ENCODE peak calls at places on chromosomes 11 and 22, in seven cellular contexts. J is foreskin fibroblast, I is HFF-Myc, G is Calu3, N is nephron progenitor cell, S is stomach, V is HFFc6. W is an unnamed sample.

GRCh38 chr22:31178859-31179258 is 18.9 kb downstream of the RNF185 start:
- DNase-seq in J (no peak), I (no peak), G (no peak), N (no peak), S (no peak), V (no peak), W (no peak)

GRCh38 chr11:60871378-60872061 is 4.2 kb downstream of the ZP1 start:
- DNase-seq in J (peak; percentile 74), I (no peak), G (no peak), N (no peak), S (peak; percentile 16), V (peak; percentile 32), W (no peak)

GRCh38 chr11:96276836-96277235 is 66.2 kb downstream of the MAML2 start:
- DNase-seq in J (no peak), I (no peak), G (no peak), N (no peak), S (no peak), V (no peak), W (no peak)

GRCh38 chr11:126942146-126942545 is 58.4 kb downstream of the KIRREL3 start:
- DNase-seq in J (no peak), I (no peak), G (no peak), N (no peak), S (no peak), V (no peak), W (no peak)

GRCh38 chr11:13235895-13236294 is 41.7 kb upstream of the BMAL1 start:
- DNase-seq in J (no peak), I (no peak), G (no peak), N (no peak), S (no peak), V (no peak), W (no peak)

GRCh38 chr11:39346043-39346442 is 2113.4 kb downstream of the LRRC4C start:
- DNase-seq in J (no peak), I (no peak), G (no peak), N (no peak), S (no peak), V (no peak), W (no peak)

GRCh38 chr11:108713076-108713790 is 48.4 kb downstream of the DDX10 start:
- DNase-seq in J (peak; percentile 51), I (no peak), G (no peak), N (no peak), S (no peak), V (peak; percentile 42), W (no peak)

GRCh38 chr11:74971424-74971823 is 17.3 kb upstream of the NEU3 start:
- DNase-seq in J (no peak), I (no peak), G (no peak), N (no peak), S (no peak), V (no peak), W (no peak)

GRCh38 chr11:120471131-120471530 is 40.4 kb upstream of the GRIK4 start:
- DNase-seq in J (peak; percentile 79), I (no peak), G (no peak), N (no peak), S (no peak), V (peak; percentile 75), W (peak; percentile 1)

GRCh38 chr11:114079406-114080072 is 20.0 kb downstream of the ZBTB16 start:
- DNase-seq in J (peak; percentile 45), I (no peak), G (no peak), N (no peak), S (no peak), V (no peak), W (no peak)

GRCh38 chr11:16252373-16252772 is 104.0 kb downstream of the SOX6 start:
- DNase-seq in J (peak; percentile 8), I (no peak), G (peak; percentile 13), N (no peak), S (no peak), V (peak; percentile 16), W (no peak)
- TF ChIP-seq CTCF in J (no peak), I (peak; percentile 32), G (no peak), N (peak; percentile 20), S (no peak), V (peak; percentile 52), W (peak; percentile 54)

GRCh38 chr11:122709042-122709760 is 53.7 kb downstream of the UBASH3B start:
- DNase-seq in J (peak; percentile 93), I (no peak), G (peak; percentile 12), N (no peak), S (no peak), V (peak; percentile 88), W (no peak)

GRCh38 chr11:122714484-122714883 is 59.0 kb downstream of the UBASH3B start:
- DNase-seq in J (no peak), I (no peak), G (no peak), N (no peak), S (no peak), V (no peak), W (no peak)

GRCh38 chr11:122714021-122714420 is 58.5 kb downstream of the UBASH3B start:
- DNase-seq in J (no peak), I (no peak), G (no peak), N (no peak), S (no peak), V (no peak), W (no peak)

GRCh38 chr11:122711362-122711761 is 55.8 kb downstream of the UBASH3B start:
- DNase-seq in J (no peak), I (no peak), G (no peak), N (no peak), S (no peak), V (no peak), W (no peak)

DNA sequence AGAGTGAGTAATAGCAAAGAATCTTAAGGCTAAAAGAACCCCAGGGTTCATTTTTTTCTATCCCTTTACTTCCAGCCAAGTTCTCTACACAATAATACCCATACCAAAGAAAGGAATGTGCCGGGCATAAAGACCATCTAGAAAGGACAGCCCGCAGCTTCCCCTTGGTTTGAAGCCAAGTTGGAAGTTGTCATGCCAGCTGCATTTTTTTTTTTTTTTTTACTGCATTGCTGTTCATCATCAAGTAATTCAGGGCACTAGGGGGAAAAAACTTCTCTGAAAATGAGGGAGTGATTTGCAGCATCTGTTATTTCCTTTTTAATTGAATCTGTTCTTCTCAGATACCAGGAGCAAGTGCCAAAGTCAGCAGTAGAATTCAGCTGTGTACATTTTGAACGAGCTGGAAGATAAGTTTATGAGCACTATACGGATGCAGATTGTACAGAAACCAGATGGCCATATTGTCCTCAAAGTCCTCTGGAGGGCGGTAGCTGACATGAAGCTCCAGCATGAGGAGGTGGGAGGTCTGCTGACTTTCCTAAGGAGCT is 56.4 kb downstream of the UBASH3B start:
- DNase-seq in J (peak; percentile 64), I (no peak), G (no peak), N (no peak), S (no peak), V (peak; percentile 46), W (no peak)
- TF ChIP-seq CTCF in J (peak; percentile 32), I (no peak), G (no peak), N (no peak), S (no peak), V (peak; percentile 30), W (no peak)

DNA sequence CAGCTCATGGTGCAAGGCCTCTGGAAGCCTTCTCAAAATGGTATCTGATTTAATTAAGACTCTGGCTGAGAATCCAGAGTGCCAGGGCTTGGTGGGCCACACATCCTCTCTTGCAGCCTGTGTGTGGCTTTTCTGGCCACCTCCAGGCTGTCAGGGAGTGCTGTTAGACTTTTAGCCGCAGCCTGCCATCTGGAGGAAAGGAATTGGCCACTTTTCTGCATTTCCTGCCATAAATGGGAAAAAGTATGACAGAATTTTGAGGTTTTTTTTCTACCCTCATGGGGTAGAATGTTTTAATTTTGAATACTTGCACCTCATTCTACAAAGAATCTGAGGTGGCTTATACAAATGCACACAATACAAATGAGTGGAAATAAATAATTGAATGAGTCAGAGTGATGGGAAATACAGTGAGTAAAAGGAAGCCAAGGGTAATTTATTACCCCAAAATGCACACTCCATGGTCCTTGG is 218.4 kb downstream of the ADAMTS15 start:
- DNase-seq in J (peak; percentile 60), I (no peak), G (no peak), N (no peak), S (no peak), V (no peak), W (no peak)
- TF ChIP-seq CTCF in J (no peak), I (peak; percentile 3), G (no peak), N (no peak), S (no peak), V (peak; percentile 47), W (peak; percentile 2)

DNA sequence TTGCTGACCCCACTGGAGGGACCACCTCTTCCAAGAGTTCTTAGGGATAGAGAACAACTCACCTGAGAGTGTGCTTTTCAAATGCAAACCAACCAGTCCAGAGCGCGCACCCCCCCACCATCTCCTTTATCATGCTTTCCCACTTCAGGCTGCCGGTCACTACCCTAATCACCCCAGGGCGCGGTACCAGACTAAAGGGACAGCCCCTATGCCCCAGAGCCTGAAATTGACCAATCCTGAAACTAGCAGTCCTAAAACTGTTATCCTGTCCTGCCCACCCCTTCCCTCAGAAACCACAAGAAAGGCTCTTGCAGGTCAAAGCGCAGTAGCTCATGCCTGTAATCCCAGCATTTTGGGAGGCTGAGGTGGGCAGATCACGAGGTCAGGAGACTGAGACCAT is 37.0 kb downstream of the NEAT1 start:
- DNase-seq in J (no peak), I (no peak), G (no peak), N (no peak), S (no peak), V (no peak), W (no peak)
- TF ChIP-seq CTCF in J (no peak), I (no peak), G (no peak), N (no peak), S (no peak), V (no peak), W (no peak)

W was measured in retinal pigment epithelial cell.